ENCODE peak calls at places on chromosome 17, in eight cellular contexts. One of them, this sample, is unnamed.

GRCh38 chr17:4934173-4934979 is 2.3 kb downstream of the GP1BA start:
- DNase-seq in psoas muscle: peak
- DNase-seq in suprapubic skin: no peak
- DNase-seq in prostate gland: no peak
- DNase-seq in left lung: peak
- DNase-seq in fibroblast of the aortic adventitia: peak
- DNase-seq in foreskin fibroblast: peak
- DNase-seq in heart right ventricle: no peak
- DNase-seq in this sample: peak

GRCh38 chr17:17676752-17677151 is 4.5 kb upstream of the RAI1 start:
- DNase-seq in psoas muscle: no peak
- DNase-seq in fibroblast of the aortic adventitia: no peak
- DNase-seq in foreskin fibroblast: no peak
- DNase-seq in heart right ventricle: no peak
- DNase-seq in prostate gland: no peak
- DNase-seq in suprapubic skin: no peak
- DNase-seq in left lung: no peak
- DNase-seq in this sample: no peak

GRCh38 chr17:15507001-15507400 is 39.6 kb upstream of the CDRT4 start:
- DNase-seq in suprapubic skin: no peak
- DNase-seq in heart right ventricle: no peak
- DNase-seq in foreskin fibroblast: no peak
- DNase-seq in left lung: no peak
- DNase-seq in psoas muscle: no peak
- DNase-seq in prostate gland: no peak
- DNase-seq in fibroblast of the aortic adventitia: no peak
- DNase-seq in this sample: no peak

GRCh38 chr17:71535311-71535710 is 585.5 kb upstream of the SOX9 start:
- DNase-seq in suprapubic skin: no peak
- DNase-seq in prostate gland: peak
- DNase-seq in psoas muscle: no peak
- DNase-seq in heart right ventricle: no peak
- DNase-seq in foreskin fibroblast: no peak
- DNase-seq in left lung: no peak
- DNase-seq in fibroblast of the aortic adventitia: no peak
- DNase-seq in this sample: peak

GRCh38 chr17:48307814-48308411 is 122.1 kb downstream of the SKAP1 start:
- DNase-seq in suprapubic skin: no peak
- DNase-seq in prostate gland: peak
- DNase-seq in foreskin fibroblast: peak
- DNase-seq in fibroblast of the aortic adventitia: peak
- DNase-seq in heart right ventricle: peak
- DNase-seq in left lung: no peak
- DNase-seq in psoas muscle: no peak
- DNase-seq in this sample: peak

GRCh38 chr17:65523411-65523810 is 38.0 kb downstream of the AXIN2 start:
- DNase-seq in left lung: no peak
- DNase-seq in foreskin fibroblast: no peak
- DNase-seq in fibroblast of the aortic adventitia: no peak
- DNase-seq in psoas muscle: no peak
- DNase-seq in prostate gland: no peak
- DNase-seq in heart right ventricle: no peak
- DNase-seq in suprapubic skin: no peak
- DNase-seq in this sample: no peak

GRCh38 chr17:17741346-17742023 is 60.2 kb downstream of the RAI1 start:
- DNase-seq in foreskin fibroblast: peak
- DNase-seq in prostate gland: peak
- DNase-seq in fibroblast of the aortic adventitia: peak
- DNase-seq in psoas muscle: no peak
- DNase-seq in left lung: no peak
- DNase-seq in suprapubic skin: no peak
- DNase-seq in heart right ventricle: no peak
- DNase-seq in this sample: peak

GRCh38 chr17:75753514-75754377 is 11.2 kb downstream of the GALK1 start:
- DNase-seq in left lung: peak
- DNase-seq in prostate gland: no peak
- DNase-seq in suprapubic skin: peak
- DNase-seq in psoas muscle: peak
- DNase-seq in fibroblast of the aortic adventitia: peak
- DNase-seq in heart right ventricle: peak
- DNase-seq in foreskin fibroblast: peak
- DNase-seq in this sample: peak

GRCh38 chr17:31308935-31309334 is 4.9 kb downstream of the EVI2B start:
- DNase-seq in left lung: no peak
- DNase-seq in foreskin fibroblast: no peak
- DNase-seq in heart right ventricle: no peak
- DNase-seq in suprapubic skin: no peak
- DNase-seq in psoas muscle: no peak
- DNase-seq in prostate gland: no peak
- DNase-seq in fibroblast of the aortic adventitia: no peak
- DNase-seq in this sample: no peak

GRCh38 chr17:3843935-3844516 is 2.0 kb downstream of the NCBP3 start:
- DNase-seq in foreskin fibroblast: peak
- DNase-seq in suprapubic skin: peak
- DNase-seq in psoas muscle: no peak
- DNase-seq in fibroblast of the aortic adventitia: peak
- DNase-seq in prostate gland: no peak
- DNase-seq in heart right ventricle: no peak
- DNase-seq in left lung: no peak
- DNase-seq in this sample: peak

GRCh38 chr17:19411641-19412040 is 609 bp downstream of the RNF112 start:
- DNase-seq in left lung: no peak
- DNase-seq in foreskin fibroblast: no peak
- DNase-seq in fibroblast of the aortic adventitia: no peak
- DNase-seq in prostate gland: no peak
- DNase-seq in psoas muscle: no peak
- DNase-seq in suprapubic skin: no peak
- DNase-seq in heart right ventricle: no peak
- DNase-seq in this sample: no peak

GRCh38 chr17:16479264-16479663 is 12.7 kb downstream of the LRRC75A start:
- DNase-seq in fibroblast of the aortic adventitia: no peak
- DNase-seq in heart right ventricle: no peak
- DNase-seq in foreskin fibroblast: no peak
- DNase-seq in prostate gland: no peak
- DNase-seq in left lung: no peak
- DNase-seq in suprapubic skin: no peak
- DNase-seq in psoas muscle: no peak
- DNase-seq in this sample: no peak

GRCh38 chr17:6677158-6677831 is 25.7 kb downstream of the C17orf100 start:
- DNase-seq in prostate gland: no peak
- DNase-seq in psoas muscle: no peak
- DNase-seq in heart right ventricle: no peak
- DNase-seq in left lung: no peak
- DNase-seq in suprapubic skin: no peak
- DNase-seq in foreskin fibroblast: peak
- DNase-seq in fibroblast of the aortic adventitia: no peak
- DNase-seq in this sample: peak

GRCh38 chr17:28472871-28473497 is 460 bp upstream of the SLC13A2 start:
- DNase-seq in heart right ventricle: no peak
- DNase-seq in psoas muscle: no peak
- DNase-seq in prostate gland: no peak
- DNase-seq in left lung: no peak
- DNase-seq in fibroblast of the aortic adventitia: no peak
- DNase-seq in foreskin fibroblast: no peak
- DNase-seq in suprapubic skin: peak
- DNase-seq in this sample: no peak

GRCh38 chr17:28474035-28474640 is 694 bp downstream of the SLC13A2 start:
- DNase-seq in suprapubic skin: peak
- DNase-seq in left lung: no peak
- DNase-seq in psoas muscle: no peak
- DNase-seq in foreskin fibroblast: no peak
- DNase-seq in prostate gland: no peak
- DNase-seq in heart right ventricle: no peak
- DNase-seq in fibroblast of the aortic adventitia: no peak
- DNase-seq in this sample: no peak

GRCh38 chr17:28475151-28475900 is 1.9 kb downstream of the SLC13A2 start:
- DNase-seq in foreskin fibroblast: no peak
- DNase-seq in left lung: no peak
- DNase-seq in suprapubic skin: peak
- DNase-seq in heart right ventricle: no peak
- DNase-seq in psoas muscle: no peak
- DNase-seq in prostate gland: no peak
- DNase-seq in fibroblast of the aortic adventitia: no peak
- DNase-seq in this sample: no peak

GRCh38 chr17:28471531-28472342 is 1.7 kb upstream of the SLC13A2 start:
- DNase-seq in foreskin fibroblast: no peak
- DNase-seq in suprapubic skin: peak
- DNase-seq in fibroblast of the aortic adventitia: no peak
- DNase-seq in prostate gland: no peak
- DNase-seq in heart right ventricle: no peak
- DNase-seq in psoas muscle: no peak
- DNase-seq in left lung: no peak
- DNase-seq in this sample: no peak

GRCh38 chr17:28473542-28473941 is at the start of gene SLC13A2:
- DNase-seq in prostate gland: no peak
- DNase-seq in heart right ventricle: no peak
- DNase-seq in foreskin fibroblast: no peak
- DNase-seq in fibroblast of the aortic adventitia: no peak
- DNase-seq in psoas muscle: no peak
- DNase-seq in suprapubic skin: peak
- DNase-seq in left lung: no peak
- DNase-seq in this sample: no peak
- TF ChIP-seq CTCF in prostate gland: no peak
- TF ChIP-seq CTCF in heart right ventricle: no peak
- TF ChIP-seq CTCF in foreskin fibroblast: no peak
- TF ChIP-seq CTCF in fibroblast of the aortic adventitia: no peak
- TF ChIP-seq CTCF in psoas muscle: no peak
- TF ChIP-seq CTCF in suprapubic skin: no peak
- TF ChIP-seq CTCF in left lung: no peak
- TF ChIP-seq CTCF in this sample: no peak

GRCh38 chr17:82062984-82063368 is 2.6 kb downstream of the DUS1L start:
- DNase-seq in psoas muscle: peak
- DNase-seq in heart right ventricle: no peak
- DNase-seq in left lung: peak
- DNase-seq in suprapubic skin: no peak
- DNase-seq in fibroblast of the aortic adventitia: no peak
- DNase-seq in foreskin fibroblast: no peak
- DNase-seq in prostate gland: no peak
- DNase-seq in this sample: no peak

GRCh38 chr17:82062076-82062983 is 3.3 kb downstream of the DUS1L start:
- DNase-seq in fibroblast of the aortic adventitia: no peak
- DNase-seq in heart right ventricle: no peak
- DNase-seq in suprapubic skin: no peak
- DNase-seq in foreskin fibroblast: no peak
- DNase-seq in prostate gland: no peak
- DNase-seq in left lung: peak
- DNase-seq in psoas muscle: peak
- DNase-seq in this sample: no peak

GRCh38 chr17:82065193-82065637 is 389 bp downstream of the DUS1L start:
- DNase-seq in foreskin fibroblast: peak
- DNase-seq in heart right ventricle: no peak
- DNase-seq in psoas muscle: peak
- DNase-seq in left lung: peak
- DNase-seq in fibroblast of the aortic adventitia: no peak
- DNase-seq in suprapubic skin: no peak
- DNase-seq in prostate gland: no peak
- DNase-seq in this sample: peak

GRCh38 chr17:82064433-82065192 is 991 bp downstream of the DUS1L start:
- DNase-seq in psoas muscle: peak
- DNase-seq in suprapubic skin: no peak
- DNase-seq in foreskin fibroblast: no peak
- DNase-seq in fibroblast of the aortic adventitia: no peak
- DNase-seq in prostate gland: no peak
- DNase-seq in heart right ventricle: no peak
- DNase-seq in left lung: peak
- DNase-seq in this sample: no peak

GRCh38 chr17:82063424-82064415 is 1.9 kb downstream of the DUS1L start:
- DNase-seq in left lung: peak
- DNase-seq in prostate gland: no peak
- DNase-seq in fibroblast of the aortic adventitia: no peak
- DNase-seq in psoas muscle: peak
- DNase-seq in suprapubic skin: no peak
- DNase-seq in foreskin fibroblast: no peak
- DNase-seq in heart right ventricle: no peak
- DNase-seq in this sample: no peak
- H3K4me3 ChIP-seq in left lung: peak
- H3K4me3 ChIP-seq in prostate gland: no peak
- H3K4me3 ChIP-seq in fibroblast of the aortic adventitia: peak
- H3K4me3 ChIP-seq in psoas muscle: peak
- H3K4me3 ChIP-seq in suprapubic skin: peak
- H3K4me3 ChIP-seq in foreskin fibroblast: no peak
- H3K4me3 ChIP-seq in heart right ventricle: no peak
- H3K4me3 ChIP-seq in this sample: peak

DNA sequence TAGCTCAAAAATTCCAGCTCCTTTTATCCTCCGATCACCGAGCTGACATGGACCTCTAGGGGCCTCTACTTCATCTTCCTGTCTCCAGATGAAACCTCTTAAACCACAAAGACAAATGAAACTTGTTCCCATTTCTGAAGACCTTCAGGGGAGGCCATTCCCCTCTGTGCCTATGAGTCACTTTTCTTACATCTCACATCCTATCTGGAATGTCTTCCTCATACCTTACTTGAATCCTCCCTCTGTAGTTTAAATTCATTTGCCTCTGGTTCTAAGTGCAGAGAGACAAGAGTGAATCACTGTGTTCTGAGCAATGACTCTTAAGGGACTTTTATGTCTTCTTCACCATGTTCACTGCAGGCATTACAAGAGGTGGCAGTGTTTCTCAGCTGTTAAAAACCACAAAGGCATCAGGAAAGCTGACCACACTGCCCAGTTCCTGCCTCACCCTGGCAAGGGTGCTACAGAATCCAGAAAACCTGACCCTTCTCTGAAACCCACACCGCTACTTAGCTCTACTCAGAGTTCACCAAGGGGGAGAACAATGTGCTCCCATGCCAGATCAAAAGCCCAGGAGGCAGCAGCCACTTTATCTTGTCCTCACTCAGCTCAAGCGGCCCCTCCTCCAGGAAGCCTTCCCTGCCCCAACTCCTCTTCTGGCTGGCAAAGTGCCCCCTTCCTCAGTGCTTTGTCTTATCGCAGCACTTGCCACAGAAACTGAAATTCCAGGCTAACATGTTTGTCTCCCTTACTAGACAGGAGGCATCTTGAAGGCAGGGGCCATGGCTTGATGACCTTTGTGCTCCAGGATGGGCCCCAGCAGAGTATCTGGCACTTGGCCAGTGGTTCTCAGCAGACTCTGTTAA is 6.4 kb downstream of the CUEDC1 start:
- DNase-seq in psoas muscle: peak
- DNase-seq in heart right ventricle: no peak
- DNase-seq in fibroblast of the aortic adventitia: peak
- DNase-seq in left lung: no peak
- DNase-seq in prostate gland: no peak
- DNase-seq in foreskin fibroblast: peak
- DNase-seq in suprapubic skin: no peak
- DNase-seq in this sample: peak
- TF ChIP-seq CTCF in psoas muscle: no peak
- TF ChIP-seq CTCF in heart right ventricle: no peak
- TF ChIP-seq CTCF in fibroblast of the aortic adventitia: peak
- TF ChIP-seq CTCF in left lung: no peak
- TF ChIP-seq CTCF in prostate gland: peak
- TF ChIP-seq CTCF in foreskin fibroblast: no peak
- TF ChIP-seq CTCF in suprapubic skin: no peak
- TF ChIP-seq CTCF in this sample: peak

DNA sequence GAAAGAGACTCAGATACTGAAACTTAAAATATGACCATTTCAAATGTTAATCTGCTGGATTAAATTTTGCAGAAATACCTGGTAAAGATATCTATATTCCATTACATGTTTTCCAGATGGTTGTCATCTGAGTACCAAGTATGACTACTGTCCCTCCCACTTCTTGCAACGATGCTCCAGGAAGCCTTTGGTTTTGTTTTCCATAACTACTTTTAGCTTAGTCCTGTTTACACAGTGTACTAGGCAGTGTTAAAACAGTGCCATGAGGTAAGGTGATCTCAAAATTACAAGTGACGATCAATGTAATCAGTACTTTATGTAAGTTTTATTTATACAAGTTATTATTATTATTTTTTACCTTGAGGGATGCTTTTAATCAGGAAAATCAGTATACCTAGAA is 17.8 kb downstream of the SMARCE1 start:
- DNase-seq in prostate gland: no peak
- DNase-seq in suprapubic skin: no peak
- DNase-seq in psoas muscle: no peak
- DNase-seq in foreskin fibroblast: no peak
- DNase-seq in left lung: no peak
- DNase-seq in heart right ventricle: no peak
- DNase-seq in fibroblast of the aortic adventitia: no peak
- DNase-seq in this sample: no peak
- H3K4me3 ChIP-seq in prostate gland: no peak
- H3K4me3 ChIP-seq in suprapubic skin: no peak
- H3K4me3 ChIP-seq in psoas muscle: no peak
- H3K4me3 ChIP-seq in foreskin fibroblast: no peak
- H3K4me3 ChIP-seq in left lung: no peak
- H3K4me3 ChIP-seq in heart right ventricle: no peak
- H3K4me3 ChIP-seq in fibroblast of the aortic adventitia: no peak
- H3K4me3 ChIP-seq in this sample: no peak

This sample was measured in AG10803.